ENCODE peak calls at places on chromosomes 12 and 14, in nine cellular contexts. One of them, this sample, is unnamed.

GRCh38 chr14:104499784-104500496 is 79.6 kb upstream of the C14orf180 start:
- DNase-seq in activated CD8-positive, alpha-beta memory T cell treated with anti-CD3 and anti-CD28 coated beads for 24 hours: peak; percentile 37
- DNase-seq in activated gamma-delta T cell treated with Interleukin-2 at 50 U/mL for 16 hours: no peak
- DNase-seq in cardiac fibroblast: no peak
- DNase-seq in left ventricle myocardium inferior: no peak
- DNase-seq in mammary epithelial cell: no peak
- DNase-seq in adrenal gland: no peak
- DNase-seq in GM06990: no peak
- DNase-seq in aorta: peak; percentile 47
- DNase-seq in this sample: no peak

GRCh38 chr12:110578522-110579238 is 4.4 kb downstream of the PPTC7 start:
- DNase-seq in activated CD8-positive, alpha-beta memory T cell treated with anti-CD3 and anti-CD28 coated beads for 24 hours: peak; percentile 71
- DNase-seq in activated gamma-delta T cell treated with Interleukin-2 at 50 U/mL for 16 hours: no peak
- DNase-seq in cardiac fibroblast: no peak
- DNase-seq in left ventricle myocardium inferior: no peak
- DNase-seq in mammary epithelial cell: no peak
- DNase-seq in adrenal gland: no peak
- DNase-seq in GM06990: peak; percentile 26
- DNase-seq in aorta: no peak
- DNase-seq in this sample: no peak

GRCh38 chr14:68815288-68816182 is 22.7 kb upstream of the ZFP36L1 start:
- DNase-seq in activated CD8-positive, alpha-beta memory T cell treated with anti-CD3 and anti-CD28 coated beads for 24 hours: peak; percentile 53
- DNase-seq in activated gamma-delta T cell treated with Interleukin-2 at 50 U/mL for 16 hours: no peak
- DNase-seq in cardiac fibroblast: no peak
- DNase-seq in left ventricle myocardium inferior: no peak
- DNase-seq in mammary epithelial cell: no peak
- DNase-seq in adrenal gland: peak; percentile 63
- DNase-seq in GM06990: no peak
- DNase-seq in aorta: no peak
- DNase-seq in this sample: no peak

GRCh38 chr14:77175843-77176242 is 5.8 kb upstream of the TMEM63C start:
- DNase-seq in activated CD8-positive, alpha-beta memory T cell treated with anti-CD3 and anti-CD28 coated beads for 24 hours: no peak
- DNase-seq in activated gamma-delta T cell treated with Interleukin-2 at 50 U/mL for 16 hours: no peak
- DNase-seq in cardiac fibroblast: no peak
- DNase-seq in left ventricle myocardium inferior: no peak
- DNase-seq in mammary epithelial cell: no peak
- DNase-seq in adrenal gland: no peak
- DNase-seq in GM06990: no peak
- DNase-seq in aorta: no peak
- DNase-seq in this sample: no peak

GRCh38 chr12:125684968-125685790 is 619.9 kb downstream of the AACS start:
- DNase-seq in activated CD8-positive, alpha-beta memory T cell treated with anti-CD3 and anti-CD28 coated beads for 24 hours: no peak
- DNase-seq in activated gamma-delta T cell treated with Interleukin-2 at 50 U/mL for 16 hours: no peak
- DNase-seq in cardiac fibroblast: no peak
- DNase-seq in left ventricle myocardium inferior: no peak
- DNase-seq in mammary epithelial cell: no peak
- DNase-seq in adrenal gland: no peak
- DNase-seq in GM06990: no peak
- DNase-seq in aorta: no peak
- DNase-seq in this sample: no peak

GRCh38 chr14:89504602-89505320 is 87.7 kb upstream of the FOXN3 start:
- DNase-seq in activated CD8-positive, alpha-beta memory T cell treated with anti-CD3 and anti-CD28 coated beads for 24 hours: no peak
- DNase-seq in activated gamma-delta T cell treated with Interleukin-2 at 50 U/mL for 16 hours: no peak
- DNase-seq in cardiac fibroblast: no peak
- DNase-seq in left ventricle myocardium inferior: no peak
- DNase-seq in mammary epithelial cell: peak; percentile 63
- DNase-seq in adrenal gland: peak; percentile 21
- DNase-seq in GM06990: no peak
- DNase-seq in aorta: no peak
- DNase-seq in this sample: no peak

GRCh38 chr12:120067084-120067869 is 49.3 kb downstream of the RAB35 start:
- DNase-seq in activated CD8-positive, alpha-beta memory T cell treated with anti-CD3 and anti-CD28 coated beads for 24 hours: peak; percentile 24
- DNase-seq in activated gamma-delta T cell treated with Interleukin-2 at 50 U/mL for 16 hours: no peak
- DNase-seq in cardiac fibroblast: no peak
- DNase-seq in left ventricle myocardium inferior: no peak
- DNase-seq in mammary epithelial cell: no peak
- DNase-seq in adrenal gland: no peak
- DNase-seq in GM06990: no peak
- DNase-seq in aorta: no peak
- DNase-seq in this sample: no peak

GRCh38 chr12:132197581-132198281 is 53.5 kb downstream of the NOC4L start:
- DNase-seq in activated CD8-positive, alpha-beta memory T cell treated with anti-CD3 and anti-CD28 coated beads for 24 hours: no peak
- DNase-seq in activated gamma-delta T cell treated with Interleukin-2 at 50 U/mL for 16 hours: no peak
- DNase-seq in cardiac fibroblast: peak; percentile 13
- DNase-seq in left ventricle myocardium inferior: peak; percentile 46
- DNase-seq in mammary epithelial cell: no peak
- DNase-seq in adrenal gland: no peak
- DNase-seq in GM06990: no peak
- DNase-seq in aorta: no peak
- DNase-seq in this sample: no peak

GRCh38 chr14:59177229-59177628 is 11.2 kb upstream of the DAAM1 start:
- DNase-seq in activated CD8-positive, alpha-beta memory T cell treated with anti-CD3 and anti-CD28 coated beads for 24 hours: no peak
- DNase-seq in activated gamma-delta T cell treated with Interleukin-2 at 50 U/mL for 16 hours: no peak
- DNase-seq in cardiac fibroblast: no peak
- DNase-seq in left ventricle myocardium inferior: no peak
- DNase-seq in mammary epithelial cell: no peak
- DNase-seq in adrenal gland: no peak
- DNase-seq in GM06990: no peak
- DNase-seq in aorta: no peak
- DNase-seq in this sample: no peak

GRCh38 chr12:130158775-130159100 is 3.5 kb upstream of the FZD10 start:
- DNase-seq in activated CD8-positive, alpha-beta memory T cell treated with anti-CD3 and anti-CD28 coated beads for 24 hours: no peak
- DNase-seq in activated gamma-delta T cell treated with Interleukin-2 at 50 U/mL for 16 hours: no peak
- DNase-seq in cardiac fibroblast: no peak
- DNase-seq in left ventricle myocardium inferior: no peak
- DNase-seq in mammary epithelial cell: no peak
- DNase-seq in adrenal gland: no peak
- DNase-seq in GM06990: no peak
- DNase-seq in aorta: no peak
- DNase-seq in this sample: no peak

GRCh38 chr12:44525806-44526654 is 350.1 kb downstream of the NELL2 start:
- DNase-seq in activated CD8-positive, alpha-beta memory T cell treated with anti-CD3 and anti-CD28 coated beads for 24 hours: no peak
- DNase-seq in activated gamma-delta T cell treated with Interleukin-2 at 50 U/mL for 16 hours: no peak
- DNase-seq in cardiac fibroblast: no peak
- DNase-seq in left ventricle myocardium inferior: no peak
- DNase-seq in mammary epithelial cell: no peak
- DNase-seq in adrenal gland: no peak
- DNase-seq in GM06990: no peak
- DNase-seq in aorta: no peak
- DNase-seq in this sample: no peak

GRCh38 chr14:31068235-31068634 is 42.1 kb upstream of the STRN3 start:
- DNase-seq in activated CD8-positive, alpha-beta memory T cell treated with anti-CD3 and anti-CD28 coated beads for 24 hours: peak; percentile 9
- DNase-seq in activated gamma-delta T cell treated with Interleukin-2 at 50 U/mL for 16 hours: no peak
- DNase-seq in cardiac fibroblast: no peak
- DNase-seq in left ventricle myocardium inferior: no peak
- DNase-seq in mammary epithelial cell: no peak
- DNase-seq in adrenal gland: peak; percentile 17
- DNase-seq in GM06990: no peak
- DNase-seq in aorta: no peak
- DNase-seq in this sample: no peak

GRCh38 chr12:57603758-57604453 is 718 bp upstream of the DTX3 start:
- DNase-seq in activated CD8-positive, alpha-beta memory T cell treated with anti-CD3 and anti-CD28 coated beads for 24 hours: no peak
- DNase-seq in activated gamma-delta T cell treated with Interleukin-2 at 50 U/mL for 16 hours: no peak
- DNase-seq in cardiac fibroblast: peak; percentile 74
- DNase-seq in left ventricle myocardium inferior: peak; percentile 54
- DNase-seq in mammary epithelial cell: peak; percentile 67
- DNase-seq in adrenal gland: peak; percentile 63
- DNase-seq in GM06990: no peak
- DNase-seq in aorta: no peak
- DNase-seq in this sample: no peak

GRCh38 chr12:120982659-120983058 is 4.3 kb downstream of the HNF1A start:
- DNase-seq in activated CD8-positive, alpha-beta memory T cell treated with anti-CD3 and anti-CD28 coated beads for 24 hours: no peak
- DNase-seq in activated gamma-delta T cell treated with Interleukin-2 at 50 U/mL for 16 hours: no peak
- DNase-seq in cardiac fibroblast: no peak
- DNase-seq in left ventricle myocardium inferior: no peak
- DNase-seq in mammary epithelial cell: no peak
- DNase-seq in adrenal gland: no peak
- DNase-seq in GM06990: no peak
- DNase-seq in aorta: no peak
- DNase-seq in this sample: no peak

GRCh38 chr14:59020382-59020781 is 168.1 kb upstream of the DAAM1 start:
- DNase-seq in activated CD8-positive, alpha-beta memory T cell treated with anti-CD3 and anti-CD28 coated beads for 24 hours: no peak
- DNase-seq in activated gamma-delta T cell treated with Interleukin-2 at 50 U/mL for 16 hours: no peak
- DNase-seq in cardiac fibroblast: peak; percentile 54
- DNase-seq in left ventricle myocardium inferior: no peak
- DNase-seq in mammary epithelial cell: peak; percentile 20
- DNase-seq in adrenal gland: peak; percentile 50
- DNase-seq in GM06990: no peak
- DNase-seq in aorta: no peak
- DNase-seq in this sample: no peak

GRCh38 chr14:65352964-65353530 is 59.5 kb upstream of the FUT8 start:
- DNase-seq in activated CD8-positive, alpha-beta memory T cell treated with anti-CD3 and anti-CD28 coated beads for 24 hours: no peak
- DNase-seq in activated gamma-delta T cell treated with Interleukin-2 at 50 U/mL for 16 hours: no peak
- DNase-seq in cardiac fibroblast: no peak
- DNase-seq in left ventricle myocardium inferior: no peak
- DNase-seq in mammary epithelial cell: peak; percentile 92
- DNase-seq in adrenal gland: no peak
- DNase-seq in GM06990: peak; percentile 46
- DNase-seq in aorta: no peak
- DNase-seq in this sample: no peak

GRCh38 chr12:118981285-118982201 is at the start of gene SRRM4:
- DNase-seq in activated CD8-positive, alpha-beta memory T cell treated with anti-CD3 and anti-CD28 coated beads for 24 hours: no peak
- DNase-seq in activated gamma-delta T cell treated with Interleukin-2 at 50 U/mL for 16 hours: no peak
- DNase-seq in cardiac fibroblast: no peak
- DNase-seq in left ventricle myocardium inferior: no peak
- DNase-seq in mammary epithelial cell: no peak
- DNase-seq in adrenal gland: peak; percentile 2
- DNase-seq in GM06990: no peak
- DNase-seq in aorta: no peak
- DNase-seq in this sample: no peak

GRCh38 chr12:7907009-7907408 is 29.0 kb downstream of the SLC2A3 start:
- DNase-seq in activated CD8-positive, alpha-beta memory T cell treated with anti-CD3 and anti-CD28 coated beads for 24 hours: no peak
- DNase-seq in activated gamma-delta T cell treated with Interleukin-2 at 50 U/mL for 16 hours: peak; percentile 17
- DNase-seq in cardiac fibroblast: peak; percentile 44
- DNase-seq in left ventricle myocardium inferior: no peak
- DNase-seq in mammary epithelial cell: no peak
- DNase-seq in adrenal gland: peak; percentile 79
- DNase-seq in GM06990: no peak
- DNase-seq in aorta: no peak
- DNase-seq in this sample: no peak

GRCh38 chr14:98897605-98898309 is 374.2 kb downstream of the BCL11B start:
- DNase-seq in activated CD8-positive, alpha-beta memory T cell treated with anti-CD3 and anti-CD28 coated beads for 24 hours: no peak
- DNase-seq in activated gamma-delta T cell treated with Interleukin-2 at 50 U/mL for 16 hours: no peak
- DNase-seq in cardiac fibroblast: no peak
- DNase-seq in left ventricle myocardium inferior: no peak
- DNase-seq in mammary epithelial cell: peak; percentile 72
- DNase-seq in adrenal gland: no peak
- DNase-seq in GM06990: no peak
- DNase-seq in aorta: peak; percentile 26
- DNase-seq in this sample: no peak

GRCh38 chr12:77943466-77943865 is 112.8 kb downstream of the NAV3 start:
- DNase-seq in activated CD8-positive, alpha-beta memory T cell treated with anti-CD3 and anti-CD28 coated beads for 24 hours: no peak
- DNase-seq in activated gamma-delta T cell treated with Interleukin-2 at 50 U/mL for 16 hours: no peak
- DNase-seq in cardiac fibroblast: peak; percentile 82
- DNase-seq in left ventricle myocardium inferior: no peak
- DNase-seq in mammary epithelial cell: peak; percentile 87
- DNase-seq in adrenal gland: no peak
- DNase-seq in GM06990: no peak
- DNase-seq in aorta: no peak
- DNase-seq in this sample: no peak

GRCh38 chr14:93073833-93074769 is 41.6 kb downstream of the ITPK1 start:
- DNase-seq in activated CD8-positive, alpha-beta memory T cell treated with anti-CD3 and anti-CD28 coated beads for 24 hours: no peak
- DNase-seq in activated gamma-delta T cell treated with Interleukin-2 at 50 U/mL for 16 hours: no peak
- DNase-seq in cardiac fibroblast: peak; percentile 67
- DNase-seq in left ventricle myocardium inferior: peak; percentile 55
- DNase-seq in mammary epithelial cell: peak; percentile 32
- DNase-seq in adrenal gland: peak; percentile 50
- DNase-seq in GM06990: peak; percentile 52
- DNase-seq in aorta: no peak
- DNase-seq in this sample: no peak

GRCh38 chr14:91458612-91459011 is 41.0 kb upstream of the CCDC88C start:
- DNase-seq in activated CD8-positive, alpha-beta memory T cell treated with anti-CD3 and anti-CD28 coated beads for 24 hours: no peak
- DNase-seq in activated gamma-delta T cell treated with Interleukin-2 at 50 U/mL for 16 hours: no peak
- DNase-seq in cardiac fibroblast: no peak
- DNase-seq in left ventricle myocardium inferior: no peak
- DNase-seq in mammary epithelial cell: no peak
- DNase-seq in adrenal gland: no peak
- DNase-seq in GM06990: no peak
- DNase-seq in aorta: no peak
- DNase-seq in this sample: no peak

GRCh38 chr14:75229923-75230792 is 48.5 kb upstream of the FOS start:
- DNase-seq in activated CD8-positive, alpha-beta memory T cell treated with anti-CD3 and anti-CD28 coated beads for 24 hours: peak; percentile 71
- DNase-seq in activated gamma-delta T cell treated with Interleukin-2 at 50 U/mL for 16 hours: peak; percentile 54
- DNase-seq in cardiac fibroblast: peak; percentile 76
- DNase-seq in left ventricle myocardium inferior: peak; percentile 71
- DNase-seq in mammary epithelial cell: peak; percentile 92
- DNase-seq in adrenal gland: peak; percentile 11
- DNase-seq in GM06990: peak; percentile 65
- DNase-seq in aorta: no peak
- DNase-seq in this sample: no peak

GRCh38 chr12:128268348-128268725 is 1.4 kb downstream of the TMEM132C start:
- DNase-seq in activated CD8-positive, alpha-beta memory T cell treated with anti-CD3 and anti-CD28 coated beads for 24 hours: no peak
- DNase-seq in activated gamma-delta T cell treated with Interleukin-2 at 50 U/mL for 16 hours: no peak
- DNase-seq in cardiac fibroblast: no peak
- DNase-seq in left ventricle myocardium inferior: no peak
- DNase-seq in mammary epithelial cell: no peak
- DNase-seq in adrenal gland: no peak
- DNase-seq in GM06990: no peak
- DNase-seq in aorta: no peak
- DNase-seq in this sample: no peak

GRCh38 chr12:94457331-94457730 is 2.3 kb downstream of the CEP83 start:
- DNase-seq in activated CD8-positive, alpha-beta memory T cell treated with anti-CD3 and anti-CD28 coated beads for 24 hours: no peak
- DNase-seq in activated gamma-delta T cell treated with Interleukin-2 at 50 U/mL for 16 hours: no peak
- DNase-seq in cardiac fibroblast: no peak
- DNase-seq in left ventricle myocardium inferior: no peak
- DNase-seq in mammary epithelial cell: no peak
- DNase-seq in adrenal gland: no peak
- DNase-seq in GM06990: no peak
- DNase-seq in aorta: no peak
- DNase-seq in this sample: no peak

GRCh38 chr12:96192926-96193573 is 1.1 kb upstream of the ELK3 start:
- DNase-seq in activated CD8-positive, alpha-beta memory T cell treated with anti-CD3 and anti-CD28 coated beads for 24 hours: no peak
- DNase-seq in activated gamma-delta T cell treated with Interleukin-2 at 50 U/mL for 16 hours: no peak
- DNase-seq in cardiac fibroblast: no peak
- DNase-seq in left ventricle myocardium inferior: no peak
- DNase-seq in mammary epithelial cell: no peak
- DNase-seq in adrenal gland: no peak
- DNase-seq in GM06990: no peak
- DNase-seq in aorta: no peak
- DNase-seq in this sample: no peak

GRCh38 chr14:103856105-103856504 is 8.7 kb upstream of the PPP1R13B start:
- DNase-seq in activated CD8-positive, alpha-beta memory T cell treated with anti-CD3 and anti-CD28 coated beads for 24 hours: no peak
- DNase-seq in activated gamma-delta T cell treated with Interleukin-2 at 50 U/mL for 16 hours: no peak
- DNase-seq in cardiac fibroblast: no peak
- DNase-seq in left ventricle myocardium inferior: no peak
- DNase-seq in mammary epithelial cell: no peak
- DNase-seq in adrenal gland: no peak
- DNase-seq in GM06990: no peak
- DNase-seq in aorta: peak; percentile 35
- DNase-seq in this sample: no peak

GRCh38 chr12:122523280-122523679 is 3.5 kb downstream of the RSRC2 start:
- DNase-seq in activated CD8-positive, alpha-beta memory T cell treated with anti-CD3 and anti-CD28 coated beads for 24 hours: no peak
- DNase-seq in activated gamma-delta T cell treated with Interleukin-2 at 50 U/mL for 16 hours: no peak
- DNase-seq in cardiac fibroblast: peak; percentile 64
- DNase-seq in left ventricle myocardium inferior: no peak
- DNase-seq in mammary epithelial cell: peak; percentile 20
- DNase-seq in adrenal gland: peak; percentile 60
- DNase-seq in GM06990: no peak
- DNase-seq in aorta: no peak
- DNase-seq in this sample: no peak

GRCh38 chr12:44206045-44206444 is 370.2 kb downstream of the TMEM117 start:
- DNase-seq in activated CD8-positive, alpha-beta memory T cell treated with anti-CD3 and anti-CD28 coated beads for 24 hours: no peak
- DNase-seq in activated gamma-delta T cell treated with Interleukin-2 at 50 U/mL for 16 hours: no peak
- DNase-seq in cardiac fibroblast: no peak
- DNase-seq in left ventricle myocardium inferior: no peak
- DNase-seq in mammary epithelial cell: no peak
- DNase-seq in adrenal gland: no peak
- DNase-seq in GM06990: no peak
- DNase-seq in aorta: no peak
- DNase-seq in this sample: no peak

GRCh38 chr14:91241848-91242247 is 2.7 kb downstream of the GPR68 start:
- DNase-seq in activated CD8-positive, alpha-beta memory T cell treated with anti-CD3 and anti-CD28 coated beads for 24 hours: no peak
- DNase-seq in activated gamma-delta T cell treated with Interleukin-2 at 50 U/mL for 16 hours: peak; percentile 29
- DNase-seq in cardiac fibroblast: no peak
- DNase-seq in left ventricle myocardium inferior: no peak
- DNase-seq in mammary epithelial cell: no peak
- DNase-seq in adrenal gland: no peak
- DNase-seq in GM06990: peak; percentile 43
- DNase-seq in aorta: no peak
- DNase-seq in this sample: peak; percentile 26

GRCh38 chr12:93317227-93317626 is 60.5 kb upstream of the NUDT4 start:
- DNase-seq in activated CD8-positive, alpha-beta memory T cell treated with anti-CD3 and anti-CD28 coated beads for 24 hours: no peak
- DNase-seq in activated gamma-delta T cell treated with Interleukin-2 at 50 U/mL for 16 hours: no peak
- DNase-seq in cardiac fibroblast: no peak
- DNase-seq in left ventricle myocardium inferior: no peak
- DNase-seq in mammary epithelial cell: peak; percentile 16
- DNase-seq in adrenal gland: no peak
- DNase-seq in GM06990: no peak
- DNase-seq in aorta: no peak
- DNase-seq in this sample: no peak